ENCODE peak calls at places on chromosome 18, in four cellular contexts. U, M, L and G are unnamed samples.

GRCh38 chr18:51724790-51725721 is 527.6 kb upstream of the MEX3C start:
- DNase-seq in U (peak), L (no peak), M (no peak), G (no peak)

GRCh38 chr18:74524097-74524496 is 10.2 kb upstream of the CNDP1 start:
- DNase-seq in U (no peak), M (no peak), L (no peak), G (peak)

GRCh38 chr18:26383454-26384270 is 157.4 kb downstream of the TAF4B start:
- DNase-seq in U (peak), M (no peak), L (no peak), G (peak)

GRCh38 chr18:57027190-57027708 is 119.6 kb upstream of the BOD1L2 start:
- DNase-seq in U (no peak), M (no peak), L (no peak), G (no peak)

GRCh38 chr18:6414723-6415362 is at the start of gene L3MBTL4:
- DNase-seq in M (no peak), L (no peak), U (no peak), G (no peak)

GRCh38 chr18:43274526-43274925 is 2.8 kb downstream of the SYT4 start:
- DNase-seq in M (no peak), L (no peak), U (no peak), G (no peak)

GRCh38 chr18:69172046-69172445 is 228.6 kb upstream of the DOK6 start:
- DNase-seq in U (peak), M (no peak), L (no peak), G (peak)

GRCh38 chr18:10081477-10081876 is 167.7 kb downstream of the VAPA start:
- DNase-seq in M (no peak), L (no peak), U (no peak), G (peak)

GRCh38 chr18:44393406-44393805 is 287.3 kb upstream of the SETBP1 start:
- DNase-seq in M (no peak), U (no peak), L (no peak), G (no peak)

GRCh38 chr18:70195852-70196434 is 9.5 kb downstream of the RTTN start:
- DNase-seq in U (peak), L (no peak), M (no peak), G (peak)

GRCh38 chr18:67496469-67496868 is 20.1 kb downstream of the DSEL start:
- DNase-seq in L (no peak), U (no peak), M (no peak), G (peak)

GRCh38 chr18:22623513-22623912 is 205.8 kb upstream of the CTAGE1 start:
- DNase-seq in M (no peak), L (no peak), U (no peak), G (no peak)